ENCODE peak calls at places on chromosomes 13 and 19, in seven cellular contexts. U is K562, Q is SK-N-SH, G is GM12878, J is H1, Y is endothelial cell of umbilical vein, X is HepG2. R is an unnamed sample.

GRCh38 chr13:28001837-28002473 is 13.5 kb upstream of the URAD start:
- DNase-seq in U (no peak), Q (no peak), G (no peak), J (no peak), Y (no peak), X (no peak), R (no peak)

GRCh38 chr19:5782945-5783919 is 1.3 kb downstream of the PRR22 start:
- DNase-seq in U (no peak), Q (peak), G (no peak), J (no peak), Y (no peak), X (no peak), R (no peak)

GRCh38 chr13:66887088-66887487 is 343.0 kb downstream of the PCDH9 start:
- DNase-seq in U (no peak), Q (peak), G (peak), J (no peak), Y (no peak), X (no peak), R (no peak)

GRCh38 chr19:39996811-39997594 is at the start of gene ZNF546:
- DNase-seq in U (peak), Q (peak), G (peak), J (peak), Y (peak), X (peak), R (peak)

GRCh38 chr13:75541961-75542360 is 4.3 kb upstream of the COMMD6 start:
- DNase-seq in U (no peak), Q (no peak), G (no peak), J (no peak), Y (no peak), X (no peak), R (no peak)

GRCh38 chr13:67175836-67176235 is 54.3 kb downstream of the PCDH9 start:
- DNase-seq in U (no peak), Q (no peak), G (no peak), J (no peak), Y (no peak), X (no peak), R (no peak)

GRCh38 chr13:44210525-44210924 is 163.1 kb upstream of the SERP2 start:
- DNase-seq in U (no peak), Q (no peak), G (no peak), J (no peak), Y (no peak), X (no peak), R (no peak)

GRCh38 chr19:7657047-7657779 is 11.6 kb upstream of the RETN start:
- DNase-seq in U (no peak), Q (no peak), G (no peak), J (no peak), Y (no peak), X (no peak), R (no peak)

GRCh38 chr19:46372901-46373572 is 26.1 kb downstream of the PPP5C start:
- DNase-seq in U (no peak), Q (no peak), G (no peak), J (no peak), Y (peak), X (no peak), R (no peak)

GRCh38 chr13:110014719-110015118 is 228.3 kb upstream of the IRS2 start:
- DNase-seq in U (no peak), Q (no peak), G (no peak), J (no peak), Y (no peak), X (no peak), R (no peak)

GRCh38 chr13:45828253-45828968 is 23.1 kb downstream of the SIAH3 start:
- DNase-seq in U (no peak), Q (no peak), G (no peak), J (no peak), Y (no peak), X (no peak), R (no peak)

GRCh38 chr13:76222511-76222910 is 586.4 kb downstream of the LMO7 start:
- DNase-seq in U (no peak), Q (no peak), G (no peak), J (no peak), Y (no peak), X (no peak), R (no peak)

GRCh38 chr13:21825186-21825585 is 154.3 kb downstream of the FGF9 start:
- DNase-seq in U (no peak), Q (no peak), G (no peak), J (no peak), Y (no peak), X (peak), R (no peak)

GRCh38 chr19:50500753-50501151 is 10.2 kb downstream of the JOSD2 start:
- DNase-seq in U (no peak), Q (no peak), G (no peak), J (no peak), Y (no peak), X (no peak), R (no peak)

GRCh38 chr13:40994581-40995230 is 24.4 kb downstream of the ELF1 start:
- DNase-seq in U (no peak), Q (no peak), G (no peak), J (no peak), Y (no peak), X (no peak), R (no peak)

GRCh38 chr19:50702870-50703829 is 16.5 kb downstream of the SHANK1 start:
- DNase-seq in U (no peak), Q (no peak), G (no peak), J (no peak), Y (peak), X (no peak), R (no peak)

GRCh38 chr13:88857256-88857655 is 1186.1 kb downstream of the SLITRK5 start:
- DNase-seq in U (no peak), Q (no peak), G (no peak), J (no peak), Y (no peak), X (no peak), R (no peak)

GRCh38 chr19:49339364-49340068 is 4.3 kb downstream of the CD37 start:
- DNase-seq in U (peak), Q (peak), G (no peak), J (peak), Y (peak), X (no peak), R (no peak)

GRCh38 chr19:33267706-33268105 is 34.6 kb downstream of the CEBPA start:
- DNase-seq in U (no peak), Q (no peak), G (no peak), J (no peak), Y (no peak), X (no peak), R (no peak)

GRCh38 chr13:70894258-70894657 is 786.0 kb upstream of the KLHL1 start:
- DNase-seq in U (no peak), Q (no peak), G (no peak), J (no peak), Y (no peak), X (no peak), R (no peak)

GRCh38 chr13:70895599-70895998 is 787.3 kb upstream of the KLHL1 start:
- DNase-seq in U (no peak), Q (no peak), G (no peak), J (no peak), Y (no peak), X (peak), R (no peak)

GRCh38 chr13:70896136-70896535 is 787.9 kb upstream of the KLHL1 start:
- DNase-seq in U (no peak), Q (no peak), G (no peak), J (no peak), Y (no peak), X (no peak), R (no peak)

GRCh38 chr13:70890289-70890688 is 782.0 kb upstream of the KLHL1 start:
- DNase-seq in U (no peak), Q (no peak), G (no peak), J (no peak), Y (no peak), X (peak), R (no peak)

DNA sequence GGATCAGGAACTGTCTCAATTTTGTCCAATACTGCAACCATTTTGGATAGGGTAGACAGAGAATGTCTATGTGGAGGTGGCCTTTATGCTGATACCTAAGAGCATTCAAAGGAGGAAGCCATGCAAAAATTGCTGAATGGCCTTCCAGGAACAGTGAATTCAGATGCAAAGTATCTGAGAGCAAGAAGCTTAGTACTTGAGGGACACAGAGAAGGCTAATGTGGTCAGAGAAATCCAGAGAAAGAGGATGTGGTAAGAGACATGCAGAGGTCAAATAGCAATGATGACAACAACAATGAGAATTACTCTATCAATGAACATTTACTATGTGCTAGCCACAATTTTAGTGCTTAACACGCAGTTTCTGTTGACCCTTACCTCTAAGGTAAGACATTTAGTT is 785.6 kb upstream of the KLHL1 start:
- DNase-seq in U (no peak), Q (no peak), G (peak), J (no peak), Y (no peak), X (no peak), R (no peak)
- TF ChIP-seq MAX in U (no peak), Q (no peak), G (no peak), J (no peak), Y (no peak), X (no peak), R (no peak)

GRCh38 chr19:45370410-45371204 is at the start of gene ERCC2:
- DNase-seq in U (peak), Q (peak), G (peak), J (peak), Y (peak), X (peak), R (peak)
- H3K9ac ChIP-seq in U (peak), Q (peak), G (peak), J (peak), Y (peak), X (peak), R (peak)

GRCh38 chr19:1437609-1438008 is 587 bp upstream of the RPS15 start:
- DNase-seq in U (no peak), Q (no peak), G (no peak), J (no peak), Y (no peak), X (no peak), R (no peak)

GRCh38 chr19:1438035-1438932 is at the start of gene RPS15:
- DNase-seq in U (peak), Q (peak), G (peak), J (peak), Y (peak), X (peak), R (peak)

GRCh38 chr19:1440418-1440801 is 2.2 kb downstream of the RPS15 start:
- DNase-seq in U (no peak), Q (no peak), G (no peak), J (no peak), Y (no peak), X (no peak), R (no peak)

GRCh38 chr19:1441022-1441426 is 2.8 kb downstream of the RPS15 start:
- DNase-seq in U (no peak), Q (no peak), G (no peak), J (no peak), Y (no peak), X (no peak), R (no peak)

GRCh38 chr19:1438933-1439358 is 750 bp downstream of the RPS15 start:
- DNase-seq in U (no peak), Q (peak), G (no peak), J (no peak), Y (peak), X (no peak), R (no peak)
- TF ChIP-seq MAX in U (no peak), Q (no peak), G (no peak), J (no peak), Y (no peak), X (no peak), R (no peak)

GRCh38 chr19:2982556-2982955 is 5.2 kb downstream of the TLE6 start:
- DNase-seq in U (no peak), Q (no peak), G (no peak), J (no peak), Y (no peak), X (no peak), R (no peak)

GRCh38 chr19:2984196-2984490 is 6.8 kb downstream of the TLE6 start:
- DNase-seq in U (no peak), Q (no peak), G (no peak), J (no peak), Y (no peak), X (no peak), R (no peak)

GRCh38 chr19:2981898-2982297 is 4.5 kb downstream of the TLE6 start:
- DNase-seq in U (no peak), Q (no peak), G (no peak), J (no peak), Y (no peak), X (no peak), R (no peak)

GRCh38 chr19:2983351-2984195 is 6.2 kb downstream of the TLE6 start:
- DNase-seq in U (no peak), Q (peak), G (no peak), J (peak), Y (peak), X (no peak), R (no peak)

GRCh38 chr19:2982983-2983350 is 5.6 kb downstream of the TLE6 start:
- DNase-seq in U (no peak), Q (peak), G (no peak), J (no peak), Y (peak), X (no peak), R (no peak)
- H3K9ac ChIP-seq in U (no peak), Q (no peak), G (no peak), J (no peak), Y (peak), X (no peak), R (no peak)

GRCh38 chr13:98507060-98507797 is 69.7 kb downstream of the STK24 start:
- DNase-seq in U (peak), Q (peak), G (no peak), J (peak), Y (peak), X (peak), R (no peak)

GRCh38 chr13:98511435-98511834 is 65.5 kb downstream of the STK24 start:
- DNase-seq in U (no peak), Q (no peak), G (no peak), J (no peak), Y (no peak), X (no peak), R (no peak)

GRCh38 chr13:98508280-98509074 is 68.4 kb downstream of the STK24 start:
- DNase-seq in U (no peak), Q (no peak), G (no peak), J (no peak), Y (no peak), X (peak), R (peak)

GRCh38 chr13:98510156-98510509 is 66.8 kb downstream of the STK24 start:
- DNase-seq in U (no peak), Q (no peak), G (no peak), J (no peak), Y (no peak), X (no peak), R (no peak)

DNA sequence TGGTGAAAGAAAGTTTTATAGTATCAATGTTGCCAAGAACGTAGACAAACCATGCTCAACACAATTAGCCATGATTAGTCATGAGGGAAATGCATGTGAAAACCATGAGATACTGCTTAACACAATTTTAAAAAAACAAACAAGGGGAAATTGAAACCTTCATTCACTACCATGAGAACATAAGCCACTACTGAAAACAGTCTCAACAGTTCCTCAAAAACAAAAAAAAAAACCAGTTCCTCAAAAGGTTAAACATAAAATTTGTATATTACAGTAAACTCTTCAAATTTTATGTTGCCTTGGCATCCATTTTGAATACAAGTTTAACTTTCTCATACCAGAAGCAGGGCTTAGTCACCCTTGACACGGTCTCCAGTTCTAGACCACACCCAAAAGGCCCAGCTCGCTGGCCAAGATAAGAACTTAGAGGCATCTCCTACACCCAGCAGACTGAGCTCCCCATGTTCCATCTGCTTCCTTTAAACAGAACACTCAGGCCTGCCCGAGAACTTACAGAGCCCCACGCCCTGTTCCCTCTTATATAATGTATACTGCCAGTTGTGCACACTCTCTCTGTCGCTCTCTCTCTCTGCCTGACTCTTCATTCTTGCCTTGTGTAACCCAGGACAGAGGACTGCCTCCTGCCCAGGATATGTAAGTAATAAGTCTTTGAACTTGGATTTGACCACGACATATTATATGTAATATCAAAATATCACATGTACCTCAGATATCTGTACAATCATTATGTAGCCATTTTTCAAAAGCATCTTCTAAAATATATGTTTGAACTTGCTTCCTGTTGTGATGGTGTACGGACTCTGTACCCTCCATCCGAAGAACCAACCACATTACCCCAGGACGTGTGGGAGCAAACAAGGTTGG is 67.4 kb downstream of the STK24 start:
- DNase-seq in U (peak), Q (no peak), G (peak), J (no peak), Y (peak), X (peak), R (peak)
- TF ChIP-seq MAX in U (peak), Q (no peak), G (no peak), J (no peak), Y (no peak), X (no peak), R (peak)

GRCh38 chr19:43638991-43639494 is 607 bp downstream of the CADM4 start:
- DNase-seq in U (no peak), Q (no peak), G (no peak), J (no peak), Y (no peak), X (no peak), R (no peak)
- H3K9ac ChIP-seq in U (no peak), Q (no peak), G (no peak), J (peak), Y (no peak), X (peak), R (peak)

DNA sequence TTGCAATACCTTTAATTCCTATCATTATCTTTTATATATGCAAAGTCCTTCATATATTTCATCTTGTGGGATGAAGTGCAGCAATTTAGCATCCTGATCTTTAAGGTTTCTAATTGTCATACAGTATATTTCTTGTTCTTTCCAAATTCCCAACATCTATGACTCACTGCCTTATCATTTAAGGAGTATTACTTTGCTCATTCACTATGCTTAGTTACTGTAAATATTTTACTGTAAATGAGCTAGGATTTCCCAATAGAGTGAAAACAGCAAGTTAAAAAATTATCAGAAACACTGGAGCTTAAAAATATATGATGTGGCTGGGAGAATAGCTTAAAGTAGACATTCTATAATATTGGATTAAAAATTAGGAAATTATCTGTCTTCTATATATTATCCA is 69.9 kb downstream of the SLITRK6 start:
- DNase-seq in U (no peak), Q (no peak), G (no peak), J (no peak), Y (no peak), X (no peak), R (no peak)
- TF ChIP-seq MAX in U (no peak), Q (no peak), G (no peak), J (no peak), Y (no peak), X (no peak), R (no peak)

DNA sequence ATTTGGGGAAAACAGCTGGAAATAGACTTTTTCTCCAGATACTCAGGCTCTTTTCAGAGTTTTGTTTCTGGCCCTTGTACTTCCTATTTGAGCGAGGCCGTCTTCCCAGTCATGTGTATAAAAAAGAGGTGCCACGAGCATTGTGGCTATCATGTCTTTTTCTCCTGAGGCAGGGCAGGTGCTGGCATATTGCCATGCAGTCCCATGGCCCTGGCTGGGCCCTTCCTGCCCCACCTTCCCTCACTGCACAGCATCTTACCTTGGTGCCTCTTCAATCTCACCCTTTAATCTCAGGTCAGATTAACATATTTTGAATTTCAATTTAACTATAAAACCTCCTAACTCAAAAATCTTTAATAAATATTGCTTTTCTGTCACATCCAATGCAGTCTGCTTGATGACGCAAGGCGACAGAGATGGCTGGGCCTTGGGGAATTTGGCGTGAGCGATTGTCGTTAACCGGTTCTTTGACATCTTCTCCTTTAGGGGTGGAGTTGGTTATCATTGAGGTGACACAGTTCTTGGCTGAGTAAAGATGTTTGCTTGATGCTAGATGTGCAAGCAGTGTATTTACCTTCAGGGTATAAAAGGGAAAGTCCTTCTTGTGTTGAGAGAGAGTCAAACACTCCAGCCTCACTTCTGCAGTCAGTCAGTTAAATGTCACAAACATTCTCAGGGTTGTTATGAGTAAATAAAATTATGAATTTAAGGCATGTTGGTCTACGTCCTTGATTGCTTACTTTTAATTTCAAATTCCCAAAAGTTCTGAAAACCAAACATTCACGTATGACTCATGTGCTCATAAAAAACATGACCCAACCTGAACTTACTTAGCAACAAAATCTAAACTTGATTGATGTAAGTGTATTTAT is 289.9 kb downstream of the MYO16 start:
- DNase-seq in U (no peak), Q (no peak), G (no peak), J (no peak), Y (peak), X (no peak), R (no peak)
- H3K9ac ChIP-seq in U (no peak), Q (no peak), G (no peak), J (no peak), Y (no peak), X (no peak), R (no peak)